ENCODE peak calls at places on chromosomes 11 and 22, in six cellular contexts. J is dermis blood vessel endothelial cell, I is right lobe of liver, A is progenitor cell of endocrine pancreas, H is EL, P is ELF-1. N is an unnamed sample.

GRCh38 chr11:69142894-69143293 is 12.8 kb upstream of the SMIM38 start:
- DNase-seq in J (no peak), I (no peak), A (no peak), H (no peak), P (no peak), N (no peak)

GRCh38 chr11:63666874-63667273 is 4.3 kb downstream of the ATL3 start:
- DNase-seq in J (no peak), I (no peak), A (no peak), H (peak; percentile 64), P (no peak), N (peak; percentile 89)

GRCh38 chr22:40183029-40183581 is 5.4 kb downstream of the TNRC6B start:
- DNase-seq in J (peak; percentile 75), I (no peak), A (no peak), H (peak; percentile 91), P (peak; percentile 77), N (peak; percentile 65)

GRCh38 chr22:23774922-23775436 is 2.3 kb downstream of the MMP11 start:
- DNase-seq in J (no peak), I (no peak), A (no peak), H (peak; percentile 64), P (peak; percentile 77), N (no peak)

GRCh38 chr11:36488096-36488495 is 22.0 kb downstream of the TRAF6 start:
- DNase-seq in J (peak; percentile 43), I (no peak), A (no peak), H (no peak), P (no peak), N (no peak)

GRCh38 chr11:69660001-69660500 is 15.1 kb downstream of the LTO1 start:
- DNase-seq in J (no peak), I (peak; percentile 19), A (no peak), H (no peak), P (no peak), N (no peak)

GRCh38 chr11:73429121-73429740 is 53.0 kb downstream of the RELT start:
- DNase-seq in J (peak; percentile 10), I (no peak), A (no peak), H (peak; percentile 49), P (no peak), N (peak; percentile 53)

GRCh38 chr11:66192181-66192888 is 76.1 kb upstream of the RAB1B start:
- DNase-seq in J (no peak), I (no peak), A (no peak), H (peak; percentile 49), P (no peak), N (no peak)

GRCh38 chr11:101103431-101103830 is 26.2 kb downstream of the PGR start:
- DNase-seq in J (no peak), I (no peak), A (no peak), H (no peak), P (no peak), N (no peak)

GRCh38 chr11:45333506-45333971 is 47.4 kb upstream of the SYT13 start:
- DNase-seq in J (peak; percentile 60), I (no peak), A (no peak), H (peak; percentile 63), P (peak; percentile 49), N (peak; percentile 80)

GRCh38 chr11:134626032-134626431 is 214.0 kb upstream of the B3GAT1 start:
- DNase-seq in J (no peak), I (no peak), A (no peak), H (no peak), P (no peak), N (no peak)

GRCh38 chr11:23723861-23724260 is 773.0 kb upstream of the LUZP2 start:
- DNase-seq in J (no peak), I (no peak), A (no peak), H (no peak), P (no peak), N (no peak)

GRCh38 chr11:110738641-110739040 is 26.4 kb upstream of the ARHGAP20 start:
- DNase-seq in J (no peak), I (no peak), A (no peak), H (no peak), P (no peak), N (no peak)

GRCh38 chr11:131033151-131033651 is 116.9 kb upstream of the SNX19 start:
- DNase-seq in J (no peak), I (no peak), A (no peak), H (peak; percentile 97), P (peak; percentile 81), N (peak; percentile 95)

GRCh38 chr11:86800076-86800955 is at the start of gene PRSS23:
- DNase-seq in J (peak; percentile 84), I (peak; percentile 60), A (peak; percentile 72), H (peak; percentile 78), P (peak; percentile 74), N (peak; percentile 59)

GRCh38 chr11:86519064-86519911 is 144.6 kb downstream of the CCDC81 start:
- DNase-seq in J (peak; percentile 79), I (no peak), A (no peak), H (peak; percentile 86), P (peak; percentile 33), N (peak; percentile 63)